ENCODE peak calls at places on chromosome 4, in eight cellular contexts. I is cardiac fibroblast, U is choroid plexus epithelial cell, C is epithelial cell of proximal tubule, Q is IMR-90, O is tibial nerve, J is fibroblast of pulmonary artery, B is tibial artery. T is an unnamed sample.

GRCh38 chr4:19026281-19026680 is 1004.7 kb upstream of the LCORL start:
- DNase-seq in I (peak; percentile 29), U (peak; percentile 23), J (peak; percentile 40), Q (no peak), B (no peak), C (peak; percentile 49), O (no peak), T (no peak)

GRCh38 chr4:158302076-158302866 is 92.0 kb downstream of the TMEM144 start:
- DNase-seq in Q (peak; percentile 80), C (no peak), J (peak; percentile 85), B (no peak), U (peak; percentile 73), I (peak; percentile 86), O (no peak), T (peak; percentile 91)

GRCh38 chr4:149113804-149114430 is 671.7 kb upstream of the NR3C2 start:
- DNase-seq in J (peak; percentile 58), I (peak; percentile 31), Q (peak; percentile 87), O (no peak), U (peak; percentile 67), C (no peak), B (no peak), T (peak; percentile 82)

GRCh38 chr4:159358226-159358625 is 255.3 kb downstream of the RAPGEF2 start:
- DNase-seq in B (no peak), C (no peak), U (peak; percentile 89), O (no peak), Q (peak; percentile 90), J (peak; percentile 68), I (peak; percentile 64), T (peak; percentile 88)

GRCh38 chr4:71074452-71075299 is 81.2 kb downstream of the DCK start:
- DNase-seq in I (peak; percentile 1), J (no peak), B (peak; percentile 71), C (no peak), Q (no peak), U (peak; percentile 17), O (no peak), T (peak; percentile 25)

GRCh38 chr4:30717208-30718020 is 2.8 kb upstream of the PCDH7 start:
- DNase-seq in I (peak; percentile 72), J (peak; percentile 76), O (no peak), U (peak; percentile 70), B (peak; percentile 73), C (no peak), Q (peak; percentile 70), T (peak; percentile 16)

GRCh38 chr4:11954093-11954492 is 525.4 kb upstream of the HS3ST1 start:
- DNase-seq in C (peak; percentile 4), B (no peak), O (no peak), U (peak; percentile 10), I (peak; percentile 84), J (peak; percentile 85), Q (no peak), T (no peak)

GRCh38 chr4:82770607-82771006 is 28.0 kb downstream of the SCD5 start:
- DNase-seq in U (no peak), C (no peak), Q (no peak), B (no peak), J (no peak), I (no peak), O (no peak), T (no peak)

GRCh38 chr4:73445383-73446335 is 9.6 kb downstream of the AFP start:
- DNase-seq in O (no peak), Q (no peak), J (no peak), I (no peak), C (no peak), U (no peak), B (no peak), T (no peak)

GRCh38 chr4:101977096-101977495 is 186.6 kb downstream of the BANK1 start:
- DNase-seq in Q (peak; percentile 94), U (peak; percentile 98), B (no peak), I (peak; percentile 97), J (peak; percentile 98), O (no peak), C (peak; percentile 59), T (peak; percentile 99)

GRCh38 chr4:148574502-148574901 is 132.3 kb upstream of the NR3C2 start:
- DNase-seq in I (no peak), J (peak; percentile 10), Q (peak; percentile 72), C (peak; percentile 29), B (no peak), O (no peak), U (peak; percentile 46), T (peak; percentile 60)

GRCh38 chr4:70902577-70903281 is 560 bp downstream of the MOB1B start:
- DNase-seq in O (no peak), Q (peak; percentile 21), I (peak; percentile 43), C (no peak), J (peak; percentile 34), B (no peak), U (no peak), T (peak; percentile 27)

GRCh38 chr4:71187399-71188196 is 151.2 kb upstream of the SLC4A4 start:
- DNase-seq in O (no peak), C (peak; percentile 88), B (peak; percentile 74), J (no peak), Q (peak; percentile 60), U (no peak), I (peak; percentile 34), T (peak; percentile 62)

GRCh38 chr4:110164251-110164650 is 34.2 kb downstream of the ELOVL6 start:
- DNase-seq in C (no peak), U (peak; percentile 34), O (no peak), Q (peak; percentile 74), B (no peak), J (peak; percentile 11), I (peak; percentile 6), T (peak; percentile 69)

GRCh38 chr4:52890401-52890791 is 28.3 kb downstream of the RASL11B start:
- DNase-seq in I (no peak), B (no peak), O (no peak), C (no peak), J (no peak), U (no peak), Q (no peak), T (no peak)

GRCh38 chr4:139611391-139611790 is 54.2 kb upstream of the MGST2 start:
- DNase-seq in U (no peak), J (no peak), B (no peak), Q (no peak), O (no peak), C (no peak), I (no peak), T (no peak)

GRCh38 chr4:187798385-187798784 is 197.2 kb upstream of the ZFP42 start:
- DNase-seq in C (no peak), O (no peak), Q (no peak), U (no peak), I (no peak), J (no peak), B (no peak), T (no peak)

GRCh38 chr4:99305638-99306380 is 15.0 kb upstream of the ADH1A start:
- DNase-seq in I (no peak), Q (no peak), U (no peak), B (peak; percentile 79), C (no peak), O (peak; percentile 30), J (no peak), T (no peak)

GRCh38 chr4:152220201-152220666 is 315.7 kb downstream of the FBXW7 start:
- DNase-seq in O (no peak), C (no peak), U (peak; percentile 4), I (no peak), J (no peak), Q (no peak), B (no peak), T (peak; percentile 41)

GRCh38 chr4:97252615-97253154 is 890.6 kb downstream of the STPG2 start:
- DNase-seq in J (no peak), I (no peak), U (no peak), C (no peak), B (no peak), O (no peak), Q (no peak), T (no peak)

GRCh38 chr4:186854256-186854655 is 130.6 kb upstream of the FAT1 start:
- DNase-seq in O (no peak), Q (peak; percentile 62), U (peak; percentile 31), B (no peak), J (no peak), C (no peak), I (no peak), T (no peak)

GRCh38 chr4:184541918-184542317 is 67.6 kb upstream of the IRF2 start:
- DNase-seq in B (no peak), C (peak; percentile 4), U (no peak), I (no peak), Q (no peak), J (no peak), O (no peak), T (no peak)
- H3K4me3 ChIP-seq in B (no peak overlapping the region), C (no peak overlapping the region), U (no peak overlapping the region), I (no peak overlapping the region), Q (no peak overlapping the region), J (no peak overlapping the region), O (no peak overlapping the region), T (no peak overlapping the region)

GRCh38 chr4:15501941-15502340 is 32.3 kb downstream of the CC2D2A start:
- DNase-seq in U (no peak), Q (no peak), B (no peak), J (no peak), I (no peak), O (no peak), C (no peak), T (no peak)

GRCh38 chr4:15504041-15504440 is 34.4 kb downstream of the CC2D2A start:
- DNase-seq in J (no peak), C (no peak), O (no peak), Q (peak; percentile 8), I (no peak), U (peak; percentile 75), B (no peak), T (peak; percentile 27)

GRCh38 chr4:15507679-15508078 is 38.0 kb downstream of the CC2D2A start:
- DNase-seq in I (no peak), J (no peak), B (no peak), C (no peak), U (no peak), O (no peak), Q (no peak), T (no peak)

GRCh38 chr4:15500721-15501120 is 31.0 kb downstream of the CC2D2A start:
- DNase-seq in O (no peak), I (no peak), C (no peak), J (no peak), Q (no peak), B (no peak), U (no peak), T (no peak)

GRCh38 chr4:15506464-15506863 is 36.8 kb downstream of the CC2D2A start:
- DNase-seq in J (peak; percentile 73), O (no peak), B (no peak), I (peak; percentile 33), U (peak; percentile 90), Q (peak; percentile 82), C (no peak), T (peak; percentile 23)
- TF ChIP-seq CTCF in J (no peak), O (no peak), B (no peak), I (no peak), U (no peak), Q (no peak), C (no peak), T (no peak)

DNA sequence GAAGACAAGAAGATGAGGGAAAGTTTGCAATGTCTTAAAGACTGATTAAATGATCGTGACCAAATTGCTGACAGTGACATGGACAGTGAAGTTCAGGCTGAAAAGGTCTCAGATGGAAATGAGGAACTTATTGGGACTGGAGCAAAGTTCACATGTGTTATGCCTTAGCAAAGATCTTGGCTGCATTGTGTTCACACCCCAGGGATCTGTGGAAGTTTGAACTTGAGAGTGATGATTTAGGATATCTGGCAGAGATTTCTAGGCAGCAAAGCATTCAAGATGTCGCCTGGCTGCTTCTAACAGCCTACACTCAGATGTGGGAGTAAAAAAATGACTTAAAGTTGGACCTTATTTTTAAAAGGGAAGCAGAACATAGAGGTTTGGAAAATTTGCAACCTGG is 21.4 kb downstream of the SCARB2 start:
- DNase-seq in I (no peak), U (no peak), Q (no peak), O (no peak), J (no peak), B (no peak), C (no peak), T (peak; percentile 29)
- H3K4me3 ChIP-seq in I (no peak overlapping the region), U (no peak overlapping the region), Q (no peak overlapping the region), O (no peak overlapping the region), J (no peak overlapping the region), B (no peak overlapping the region), C (no peak overlapping the region), T (no peak overlapping the region)

GRCh38 chr4:104811727-104812126 is 317.0 kb upstream of the CXXC4 start:
- DNase-seq in J (no peak), C (no peak), O (no peak), U (no peak), B (no peak), Q (no peak), I (no peak), T (no peak)
- TF ChIP-seq CTCF in J (no peak), C (peak; percentile 3), O (no peak), U (no peak), B (no peak), Q (no peak), I (no peak), T (no peak)

T was measured in AG10803.